ENCODE peak calls at places on chromosomes 6 and 20, in seven cellular contexts. Y, C, G, P, Z, S and Q are unnamed samples.

GRCh38 chr6:78530208-78530607 is 337.1 kb upstream of the IRAK1BP1 start:
- DNase-seq in Y (no peak), C (peak), G (no peak), P (no peak), Z (no peak), S (no peak), Q (no peak)

GRCh38 chr6:29737707-29738630 is 14.7 kb downstream of the HLA-F start:
- DNase-seq in Y (no peak), C (peak), G (peak), P (peak), Z (no peak), S (peak), Q (peak)

GRCh38 chr6:155274533-155274932 is 10.7 kb downstream of the CLDN20 start:
- DNase-seq in Y (no peak), C (no peak), G (no peak), P (no peak), Z (no peak), S (peak), Q (no peak)

GRCh38 chr6:158686791-158687381 is 37.0 kb downstream of the SYTL3 start:
- DNase-seq in Y (no peak), C (no peak), G (no peak), P (no peak), Z (no peak), S (no peak), Q (peak)

GRCh38 chr6:113147544-113147943 is 709.6 kb upstream of the MARCKS start:
- DNase-seq in Y (peak), C (no peak), G (no peak), P (no peak), Z (no peak), S (peak), Q (no peak)

GRCh38 chr6:134249412-134249758 is 68.5 kb downstream of the SGK1 start:
- DNase-seq in Y (no peak), C (no peak), G (no peak), P (no peak), Z (no peak), S (no peak), Q (no peak)

GRCh38 chr6:136566007-136566487 is 15.8 kb upstream of the MAP7 start:
- DNase-seq in Y (no peak), C (no peak), G (no peak), P (no peak), Z (no peak), S (no peak), Q (no peak)

GRCh38 chr20:23270427-23270911 is 80.1 kb upstream of the NXT1 start:
- DNase-seq in Y (peak), C (no peak), G (no peak), P (peak), Z (no peak), S (no peak), Q (no peak)

GRCh38 chr6:114008331-114008730 is 37.4 kb upstream of the HDAC2 start:
- DNase-seq in Y (no peak), C (no peak), G (no peak), P (peak), Z (no peak), S (peak), Q (no peak)

GRCh38 chr6:43842964-43843645 is 73.1 kb downstream of the VEGFA start:
- DNase-seq in Y (no peak), C (no peak), G (no peak), P (no peak), Z (no peak), S (no peak), Q (no peak)

GRCh38 chr20:17202668-17203067 is 24.2 kb upstream of the PCSK2 start:
- DNase-seq in Y (no peak), C (peak), G (no peak), P (no peak), Z (no peak), S (no peak), Q (no peak)

GRCh38 chr6:148251286-148251685 is 91.4 kb upstream of the SASH1 start:
- DNase-seq in Y (peak), C (peak), G (no peak), P (peak), Z (no peak), S (peak), Q (no peak)

GRCh38 chr6:106097368-106098231 is 11.5 kb downstream of the PRDM1 start:
- DNase-seq in Y (no peak), C (no peak), G (no peak), P (peak), Z (no peak), S (peak), Q (no peak)

GRCh38 chr6:21664263-21665081 is 70.9 kb downstream of the SOX4 start:
- DNase-seq in Y (no peak), C (peak), G (no peak), P (peak), Z (peak), S (peak), Q (no peak)

GRCh38 chr6:20092071-20092566 is 120.2 kb downstream of the MBOAT1 start:
- DNase-seq in Y (peak), C (peak), G (no peak), P (peak), Z (no peak), S (peak), Q (no peak)

GRCh38 chr6:83870649-83871048 is 11.2 kb downstream of the CYB5R4 start:
- DNase-seq in Y (no peak), C (no peak), G (no peak), P (no peak), Z (no peak), S (no peak), Q (no peak)

GRCh38 chr6:40436685-40437604 is 150.2 kb downstream of the LRFN2 start:
- DNase-seq in Y (no peak), C (no peak), G (no peak), P (no peak), Z (no peak), S (peak), Q (no peak)

GRCh38 chr6:87692097-87692496 is 9.9 kb downstream of the AKIRIN2 start:
- DNase-seq in Y (no peak), C (no peak), G (no peak), P (no peak), Z (no peak), S (no peak), Q (no peak)

GRCh38 chr6:1631251-1631650 is 21.5 kb downstream of the FOXC1 start:
- DNase-seq in Y (no peak), C (no peak), G (no peak), P (no peak), Z (no peak), S (no peak), Q (no peak)

GRCh38 chr6:21229061-21229460 is 364.5 kb upstream of the SOX4 start:
- DNase-seq in Y (no peak), C (peak), G (no peak), P (no peak), Z (no peak), S (peak), Q (no peak)

GRCh38 chr20:46220808-46221207 is 87.5 kb downstream of the CDH22 start:
- DNase-seq in Y (no peak), C (peak), G (no peak), P (no peak), Z (no peak), S (no peak), Q (no peak)

GRCh38 chr6:138601128-138601527 is 101.8 kb upstream of the NHSL1 start:
- DNase-seq in Y (peak), C (no peak), G (no peak), P (no peak), Z (no peak), S (peak), Q (no peak)

GRCh38 chr20:31718952-31719643 is 3.6 kb downstream of the BCL2L1 start:
- DNase-seq in Y (no peak), C (no peak), G (no peak), P (no peak), Z (no peak), S (no peak), Q (no peak)

GRCh38 chr6:12331474-12331873 is 41.3 kb downstream of the EDN1 start:
- DNase-seq in Y (no peak), C (no peak), G (no peak), P (peak), Z (no peak), S (no peak), Q (no peak)

GRCh38 chr6:44456070-44456965 is 68.8 kb downstream of the CDC5L start:
- DNase-seq in Y (no peak), C (peak), G (no peak), P (peak), Z (no peak), S (peak), Q (peak)

GRCh38 chr6:119256978-119257462 is 92.5 kb downstream of the MAN1A1 start:
- DNase-seq in Y (no peak), C (no peak), G (no peak), P (no peak), Z (no peak), S (no peak), Q (no peak)

GRCh38 chr20:23397961-23398360 is 23.3 kb downstream of the NAPB start:
- DNase-seq in Y (no peak), C (no peak), G (no peak), P (no peak), Z (no peak), S (peak), Q (no peak)

GRCh38 chr6:84825461-84825860 is 61.1 kb upstream of the TBX18 start:
- DNase-seq in Y (peak), C (no peak), G (no peak), P (peak), Z (no peak), S (no peak), Q (no peak)

GRCh38 chr20:35568645-35569044 is 26.8 kb downstream of the ERGIC3 start:
- DNase-seq in Y (no peak), C (peak), G (no peak), P (no peak), Z (no peak), S (no peak), Q (no peak)

GRCh38 chr6:89564752-89565427 is 73.7 kb downstream of the LYRM2 start:
- DNase-seq in Y (no peak), C (no peak), G (peak), P (no peak), Z (no peak), S (peak), Q (no peak)

GRCh38 chr20:13857304-13857703 is 72.5 kb downstream of the NDUFAF5 start:
- DNase-seq in Y (no peak), C (no peak), G (peak), P (no peak), Z (no peak), S (no peak), Q (no peak)

GRCh38 chr20:32325706-32326506 is 32.2 kb upstream of the ASXL1 start:
- DNase-seq in Y (peak), C (no peak), G (no peak), P (peak), Z (no peak), S (peak), Q (no peak)

GRCh38 chr20:49914310-49915117 is 815 bp downstream of the SPATA2 start:
- DNase-seq in Y (no peak), C (peak), G (no peak), P (peak), Z (peak), S (peak), Q (no peak)

GRCh38 chr6:19713984-19714383 is 123.2 kb upstream of the ID4 start:
- DNase-seq in Y (no peak), C (no peak), G (no peak), P (no peak), Z (no peak), S (no peak), Q (no peak)

GRCh38 chr6:152091851-152092341 is 284.4 kb downstream of the ESR1 start:
- DNase-seq in Y (no peak), C (no peak), G (no peak), P (no peak), Z (no peak), S (peak), Q (no peak)

GRCh38 chr6:170101281-170102035 is 189.4 kb downstream of the DLL1 start:
- DNase-seq in Y (no peak), C (no peak), G (peak), P (no peak), Z (peak), S (no peak), Q (peak)

GRCh38 chr20:8658103-8658502 is 410.8 kb upstream of the PLCB4 start:
- DNase-seq in Y (no peak), C (no peak), G (no peak), P (no peak), Z (no peak), S (no peak), Q (no peak)

GRCh38 chr6:45478235-45478634 is 100.5 kb upstream of the SUPT3H start:
- DNase-seq in Y (no peak), C (no peak), G (no peak), P (no peak), Z (no peak), S (peak), Q (no peak)
- H3K4me3 ChIP-seq in Y (no peak), C (no peak), G (no peak), P (no peak), Z (no peak), S (no peak), Q (no peak)

DNA sequence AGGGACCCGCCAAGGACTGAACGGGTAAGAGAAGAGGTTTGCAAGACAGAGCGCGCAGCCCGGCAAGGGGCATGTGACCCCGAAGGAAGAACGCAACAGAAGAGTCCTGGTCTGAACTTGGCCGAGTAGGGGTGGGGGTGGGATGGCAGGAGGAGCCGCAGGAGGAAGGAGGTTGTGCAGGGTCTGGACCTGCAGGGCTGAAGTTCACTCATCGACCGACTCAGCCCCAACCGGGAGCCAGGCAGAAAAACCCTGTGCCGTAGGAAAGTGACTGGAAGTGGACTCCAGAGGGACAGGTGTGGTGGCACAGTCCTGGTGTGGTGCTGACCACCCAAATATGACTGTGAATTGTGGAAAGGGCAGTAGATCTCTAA is 15.2 kb downstream of the ADISSP start:
- DNase-seq in Y (no peak), C (no peak), G (no peak), P (no peak), Z (no peak), S (no peak), Q (no peak)
- H3K4me3 ChIP-seq in Y (no peak), C (peak), G (no peak), P (no peak), Z (no peak), S (no peak), Q (peak)

GRCh38 chr6:50851269-50851847 is 32.7 kb downstream of the TFAP2B start:
- DNase-seq in Y (no peak), C (peak), G (no peak), P (no peak), Z (no peak), S (no peak), Q (no peak)

GRCh38 chr6:50850860-50851259 is 32.2 kb downstream of the TFAP2B start:
- DNase-seq in Y (no peak), C (peak), G (no peak), P (no peak), Z (no peak), S (no peak), Q (no peak)

GRCh38 chr6:50849781-50850180 is 31.1 kb downstream of the TFAP2B start:
- DNase-seq in Y (no peak), C (no peak), G (no peak), P (no peak), Z (no peak), S (no peak), Q (no peak)

GRCh38 chr6:50849016-50849748 is 30.5 kb downstream of the TFAP2B start:
- DNase-seq in Y (no peak), C (peak), G (no peak), P (no peak), Z (peak), S (no peak), Q (no peak)

GRCh38 chr6:50850223-50850751 is 31.6 kb downstream of the TFAP2B start:
- DNase-seq in Y (no peak), C (peak), G (no peak), P (no peak), Z (peak), S (no peak), Q (no peak)
- H3K4me3 ChIP-seq in Y (peak), C (peak), G (no peak), P (no peak), Z (peak), S (peak), Q (no peak)

GRCh38 chr6:10235339-10235738 is 179.5 kb downstream of the TFAP2A start:
- DNase-seq in Y (no peak), C (no peak), G (no peak), P (no peak), Z (no peak), S (no peak), Q (no peak)

GRCh38 chr6:10237284-10238043 is 177.4 kb downstream of the TFAP2A start:
- DNase-seq in Y (no peak), C (no peak), G (no peak), P (peak), Z (no peak), S (peak), Q (no peak)
- H3K4me3 ChIP-seq in Y (no peak), C (no peak), G (no peak), P (no peak), Z (no peak), S (no peak), Q (no peak)

DNA sequence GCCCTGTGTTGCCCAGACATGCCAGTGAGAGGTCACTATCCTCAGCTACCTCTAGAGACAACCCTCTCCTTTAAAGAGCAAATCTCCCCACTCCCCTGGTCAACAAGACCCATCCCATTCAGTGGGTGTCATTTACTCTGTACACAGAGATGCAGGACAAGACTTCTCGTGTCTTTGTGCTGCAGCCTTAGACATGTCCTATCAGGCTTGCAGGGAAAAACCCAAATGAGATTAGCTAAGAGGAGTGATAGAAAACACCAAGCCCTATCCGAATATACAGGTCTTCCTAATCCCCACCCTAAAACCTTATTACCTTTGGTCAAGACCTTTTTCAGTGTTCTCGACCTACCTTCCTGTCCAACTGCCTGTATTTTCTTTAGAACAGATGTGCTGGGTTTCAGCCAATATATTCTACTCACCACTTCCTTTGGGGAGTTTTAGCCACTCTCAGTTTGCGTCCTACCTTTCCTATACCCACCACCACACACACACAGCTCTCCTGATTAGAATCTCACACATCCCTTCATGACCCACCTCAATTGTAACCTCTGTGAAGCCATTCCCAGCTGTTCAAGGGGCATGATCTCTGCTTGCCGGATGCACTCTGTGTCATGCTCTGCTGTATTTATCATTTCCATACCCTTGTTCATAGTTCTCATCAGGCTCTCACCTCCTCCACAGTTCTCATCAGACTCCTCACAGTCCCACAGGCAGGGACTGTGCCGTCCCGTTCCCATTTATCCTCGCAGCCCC is 39.7 kb downstream of the TRAM2 start:
- DNase-seq in Y (no peak), C (no peak), G (no peak), P (no peak), Z (no peak), S (no peak), Q (no peak)
- H3K4me3 ChIP-seq in Y (no peak), C (no peak), G (no peak), P (no peak), Z (no peak), S (no peak), Q (no peak)

GRCh38 chr6:149328083-149328482 is 10.6 kb downstream of the TAB2 start:
- DNase-seq in Y (no peak), C (no peak), G (no peak), P (no peak), Z (no peak), S (no peak), Q (no peak)
- H3K4me3 ChIP-seq in Y (no peak), C (no peak), G (no peak), P (no peak), Z (no peak), S (no peak), Q (no peak)

GRCh38 chr20:61589055-61589385 is 337.0 kb downstream of the CDH4 start:
- DNase-seq in Y (peak), C (no peak), G (no peak), P (peak), Z (no peak), S (peak), Q (no peak)

GRCh38 chr20:61588356-61589054 is 336.4 kb downstream of the CDH4 start:
- DNase-seq in Y (peak), C (no peak), G (no peak), P (peak), Z (peak), S (no peak), Q (no peak)

GRCh38 chr20:61585764-61586163 is 333.7 kb downstream of the CDH4 start:
- DNase-seq in Y (no peak), C (no peak), G (no peak), P (no peak), Z (no peak), S (no peak), Q (no peak)

GRCh38 chr20:61587036-61587435 is 335.0 kb downstream of the CDH4 start:
- DNase-seq in Y (no peak), C (no peak), G (no peak), P (no peak), Z (peak), S (no peak), Q (no peak)

GRCh38 chr20:61587910-61588309 is 335.8 kb downstream of the CDH4 start:
- DNase-seq in Y (no peak), C (no peak), G (no peak), P (no peak), Z (no peak), S (no peak), Q (no peak)
- H3K4me3 ChIP-seq in Y (no peak), C (no peak), G (no peak), P (no peak), Z (no peak), S (no peak), Q (no peak)

GRCh38 chr6:18503187-18503586 is 116.0 kb downstream of the RNF144B start:
- DNase-seq in Y (no peak), C (no peak), G (no peak), P (no peak), Z (no peak), S (no peak), Q (no peak)
- H3K4me3 ChIP-seq in Y (no peak), C (no peak), G (no peak), P (no peak), Z (no peak), S (peak), Q (no peak)

GRCh38 chr6:122048570-122048969 is 350.9 kb upstream of the HSF2 start:
- DNase-seq in Y (no peak), C (no peak), G (no peak), P (peak), Z (no peak), S (peak), Q (no peak)
- H3K4me3 ChIP-seq in Y (no peak), C (no peak), G (no peak), P (no peak), Z (no peak), S (peak), Q (no peak)